ENCODE peak calls at places on chromosomes 1 and 21, in nine cellular contexts. One of them, this sample, is unnamed.
A peak's percentile ranks its signal among the peaks of the same experiment; 100 is the strongest.

GRCh38 chr1:150162862-150163706 is 13.4 kb downstream of the PLEKHO1 start:
- DNase-seq in fibroblast of mammary gland: peak; percentile 99
- DNase-seq in kidney: peak; percentile 95
- DNase-seq in heart left ventricle: peak; percentile 88
- DNase-seq in CD8-positive, alpha-beta T cell: no peak
- DNase-seq in epithelial cell of esophagus: peak; percentile 97
- DNase-seq in psoas muscle: peak; percentile 86
- DNase-seq in GM12865: peak; percentile 96
- DNase-seq in cardiac muscle cell: peak; percentile 95
- DNase-seq in this sample: no peak

GRCh38 chr1:183689770-183690204 is 36.7 kb upstream of the APOBEC4 start:
- DNase-seq in fibroblast of mammary gland: no peak
- DNase-seq in kidney: no peak
- DNase-seq in heart left ventricle: no peak
- DNase-seq in CD8-positive, alpha-beta T cell: no peak
- DNase-seq in epithelial cell of esophagus: peak; percentile 15
- DNase-seq in psoas muscle: no peak
- DNase-seq in GM12865: peak; percentile 79
- DNase-seq in cardiac muscle cell: no peak
- DNase-seq in this sample: no peak

GRCh38 chr1:225450491-225451191 is 22.8 kb upstream of the LBR start:
- DNase-seq in fibroblast of mammary gland: no peak
- DNase-seq in kidney: peak; percentile 78
- DNase-seq in heart left ventricle: no peak
- DNase-seq in CD8-positive, alpha-beta T cell: no peak
- DNase-seq in epithelial cell of esophagus: peak; percentile 41
- DNase-seq in psoas muscle: no peak
- DNase-seq in GM12865: no peak
- DNase-seq in cardiac muscle cell: no peak
- DNase-seq in this sample: peak; percentile 52

GRCh38 chr1:30677471-30677870 is 45.9 kb downstream of the MATN1 start:
- DNase-seq in fibroblast of mammary gland: no peak
- DNase-seq in kidney: peak; percentile 71
- DNase-seq in heart left ventricle: no peak
- DNase-seq in CD8-positive, alpha-beta T cell: no peak
- DNase-seq in epithelial cell of esophagus: peak; percentile 20
- DNase-seq in psoas muscle: no peak
- DNase-seq in GM12865: no peak
- DNase-seq in cardiac muscle cell: no peak
- DNase-seq in this sample: peak; percentile 29

GRCh38 chr1:185419718-185420117 is 102.7 kb upstream of the IVNS1ABP start:
- DNase-seq in fibroblast of mammary gland: no peak
- DNase-seq in kidney: no peak
- DNase-seq in heart left ventricle: no peak
- DNase-seq in CD8-positive, alpha-beta T cell: no peak
- DNase-seq in epithelial cell of esophagus: peak; percentile 30
- DNase-seq in psoas muscle: no peak
- DNase-seq in GM12865: no peak
- DNase-seq in cardiac muscle cell: no peak
- DNase-seq in this sample: no peak

GRCh38 chr1:147781056-147781471 is 20.7 kb upstream of the GJA5 start:
- DNase-seq in fibroblast of mammary gland: peak; percentile 8
- DNase-seq in kidney: no peak
- DNase-seq in heart left ventricle: no peak
- DNase-seq in CD8-positive, alpha-beta T cell: no peak
- DNase-seq in epithelial cell of esophagus: peak; percentile 44
- DNase-seq in psoas muscle: no peak
- DNase-seq in GM12865: no peak
- DNase-seq in cardiac muscle cell: no peak
- DNase-seq in this sample: no peak

GRCh38 chr1:109482796-109483638 is 688 bp upstream of the ATXN7L2 start:
- DNase-seq in fibroblast of mammary gland: peak; percentile 4
- DNase-seq in kidney: peak; percentile 85
- DNase-seq in heart left ventricle: peak; percentile 44
- DNase-seq in CD8-positive, alpha-beta T cell: peak; percentile 16
- DNase-seq in epithelial cell of esophagus: no peak
- DNase-seq in psoas muscle: peak; percentile 74
- DNase-seq in GM12865: no peak
- DNase-seq in cardiac muscle cell: peak; percentile 60
- DNase-seq in this sample: no peak

GRCh38 chr1:80994934-80995333 is 805.8 kb upstream of the ADGRL2 start:
- DNase-seq in fibroblast of mammary gland: no peak
- DNase-seq in kidney: no peak
- DNase-seq in heart left ventricle: no peak
- DNase-seq in CD8-positive, alpha-beta T cell: no peak
- DNase-seq in epithelial cell of esophagus: no peak
- DNase-seq in psoas muscle: no peak
- DNase-seq in GM12865: no peak
- DNase-seq in cardiac muscle cell: no peak
- DNase-seq in this sample: no peak

GRCh38 chr1:18176619-18177018 is 69.0 kb downstream of the IGSF21 start:
- DNase-seq in fibroblast of mammary gland: no peak
- DNase-seq in kidney: no peak
- DNase-seq in heart left ventricle: no peak
- DNase-seq in CD8-positive, alpha-beta T cell: no peak
- DNase-seq in epithelial cell of esophagus: no peak
- DNase-seq in psoas muscle: no peak
- DNase-seq in GM12865: no peak
- DNase-seq in cardiac muscle cell: no peak
- DNase-seq in this sample: no peak

GRCh38 chr1:2324553-2325366 is 66.6 kb downstream of the MORN1 start:
- DNase-seq in fibroblast of mammary gland: no peak
- DNase-seq in kidney: no peak
- DNase-seq in heart left ventricle: no peak
- DNase-seq in CD8-positive, alpha-beta T cell: no peak
- DNase-seq in epithelial cell of esophagus: no peak
- DNase-seq in psoas muscle: no peak
- DNase-seq in GM12865: no peak
- DNase-seq in cardiac muscle cell: no peak
- DNase-seq in this sample: no peak

GRCh38 chr1:2328676-2329455 is 62.5 kb downstream of the MORN1 start:
- DNase-seq in fibroblast of mammary gland: no peak
- DNase-seq in kidney: no peak
- DNase-seq in heart left ventricle: no peak
- DNase-seq in CD8-positive, alpha-beta T cell: no peak
- DNase-seq in epithelial cell of esophagus: no peak
- DNase-seq in psoas muscle: no peak
- DNase-seq in GM12865: no peak
- DNase-seq in cardiac muscle cell: no peak
- DNase-seq in this sample: no peak

GRCh38 chr1:2323575-2323974 is 67.8 kb downstream of the MORN1 start:
- DNase-seq in fibroblast of mammary gland: no peak
- DNase-seq in kidney: no peak
- DNase-seq in heart left ventricle: no peak
- DNase-seq in CD8-positive, alpha-beta T cell: no peak
- DNase-seq in epithelial cell of esophagus: no peak
- DNase-seq in psoas muscle: no peak
- DNase-seq in GM12865: no peak
- DNase-seq in cardiac muscle cell: no peak
- DNase-seq in this sample: no peak

GRCh38 chr1:2327841-2328240 is 63.5 kb downstream of the MORN1 start:
- DNase-seq in fibroblast of mammary gland: no peak
- DNase-seq in kidney: no peak
- DNase-seq in heart left ventricle: no peak
- DNase-seq in CD8-positive, alpha-beta T cell: no peak
- DNase-seq in epithelial cell of esophagus: no peak
- DNase-seq in psoas muscle: no peak
- DNase-seq in GM12865: no peak
- DNase-seq in cardiac muscle cell: no peak
- DNase-seq in this sample: no peak

GRCh38 chr1:2326524-2326923 is 64.8 kb downstream of the MORN1 start:
- DNase-seq in fibroblast of mammary gland: no peak
- DNase-seq in kidney: no peak
- DNase-seq in heart left ventricle: no peak
- DNase-seq in CD8-positive, alpha-beta T cell: no peak
- DNase-seq in epithelial cell of esophagus: no peak
- DNase-seq in psoas muscle: no peak
- DNase-seq in GM12865: no peak
- DNase-seq in cardiac muscle cell: no peak
- DNase-seq in this sample: no peak
- TF ChIP-seq CTCF in fibroblast of mammary gland: no peak
- TF ChIP-seq CTCF in kidney: no peak
- TF ChIP-seq CTCF in heart left ventricle: no peak
- TF ChIP-seq CTCF in CD8-positive, alpha-beta T cell: no peak
- TF ChIP-seq CTCF in epithelial cell of esophagus: no peak
- TF ChIP-seq CTCF in psoas muscle: no peak
- TF ChIP-seq CTCF in GM12865: no peak
- TF ChIP-seq CTCF in cardiac muscle cell: no peak
- TF ChIP-seq CTCF in this sample: no peak

DNA sequence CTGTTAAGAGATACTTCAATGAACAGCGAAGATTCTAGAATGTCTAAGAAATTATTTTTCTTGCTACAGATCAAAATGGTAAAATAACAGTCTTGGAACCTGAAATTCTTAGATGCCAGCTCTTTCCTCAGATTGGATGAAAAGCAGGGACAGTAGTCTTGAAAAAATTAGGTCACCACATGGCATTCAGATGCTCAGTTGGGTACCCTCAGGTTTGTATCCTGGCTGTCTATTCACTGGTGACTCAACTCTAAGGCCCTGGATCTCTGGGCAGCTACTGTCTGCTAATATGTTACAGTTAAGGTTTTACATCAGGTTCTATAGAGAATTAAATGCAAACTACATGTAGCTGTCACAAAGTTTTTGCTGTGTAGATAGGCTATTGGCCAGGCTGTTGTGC is 528.9 kb upstream of the ADAMTS5 start:
- DNase-seq in fibroblast of mammary gland: no peak
- DNase-seq in kidney: no peak
- DNase-seq in heart left ventricle: no peak
- DNase-seq in CD8-positive, alpha-beta T cell: no peak
- DNase-seq in epithelial cell of esophagus: no peak
- DNase-seq in psoas muscle: no peak
- DNase-seq in GM12865: no peak
- DNase-seq in cardiac muscle cell: no peak
- DNase-seq in this sample: no peak
- TF ChIP-seq CTCF in fibroblast of mammary gland: no peak
- TF ChIP-seq CTCF in kidney: no peak
- TF ChIP-seq CTCF in heart left ventricle: no peak
- TF ChIP-seq CTCF in CD8-positive, alpha-beta T cell: no peak
- TF ChIP-seq CTCF in epithelial cell of esophagus: no peak
- TF ChIP-seq CTCF in psoas muscle: no peak
- TF ChIP-seq CTCF in GM12865: no peak
- TF ChIP-seq CTCF in cardiac muscle cell: no peak
- TF ChIP-seq CTCF in this sample: no peak

GRCh38 chr1:54507471-54507870 is 40.6 kb upstream of the ACOT11 start:
- DNase-seq in fibroblast of mammary gland: no peak
- DNase-seq in kidney: peak; percentile 52
- DNase-seq in heart left ventricle: no peak
- DNase-seq in CD8-positive, alpha-beta T cell: no peak
- DNase-seq in epithelial cell of esophagus: no peak
- DNase-seq in psoas muscle: no peak
- DNase-seq in GM12865: no peak
- DNase-seq in cardiac muscle cell: no peak
- DNase-seq in this sample: no peak

GRCh38 chr1:54507033-54507432 is 41.0 kb upstream of the ACOT11 start:
- DNase-seq in fibroblast of mammary gland: no peak
- DNase-seq in kidney: no peak
- DNase-seq in heart left ventricle: no peak
- DNase-seq in CD8-positive, alpha-beta T cell: no peak
- DNase-seq in epithelial cell of esophagus: no peak
- DNase-seq in psoas muscle: no peak
- DNase-seq in GM12865: no peak
- DNase-seq in cardiac muscle cell: no peak
- DNase-seq in this sample: no peak

GRCh38 chr1:54516249-54516920 is 31.6 kb upstream of the ACOT11 start:
- DNase-seq in fibroblast of mammary gland: no peak
- DNase-seq in kidney: no peak
- DNase-seq in heart left ventricle: no peak
- DNase-seq in CD8-positive, alpha-beta T cell: no peak
- DNase-seq in epithelial cell of esophagus: peak; percentile 44
- DNase-seq in psoas muscle: no peak
- DNase-seq in GM12865: no peak
- DNase-seq in cardiac muscle cell: no peak
- DNase-seq in this sample: no peak

GRCh38 chr1:54506594-54506993 is 41.4 kb upstream of the ACOT11 start:
- DNase-seq in fibroblast of mammary gland: no peak
- DNase-seq in kidney: no peak
- DNase-seq in heart left ventricle: no peak
- DNase-seq in CD8-positive, alpha-beta T cell: no peak
- DNase-seq in epithelial cell of esophagus: peak; percentile 24
- DNase-seq in psoas muscle: no peak
- DNase-seq in GM12865: peak; percentile 29
- DNase-seq in cardiac muscle cell: no peak
- DNase-seq in this sample: no peak

DNA sequence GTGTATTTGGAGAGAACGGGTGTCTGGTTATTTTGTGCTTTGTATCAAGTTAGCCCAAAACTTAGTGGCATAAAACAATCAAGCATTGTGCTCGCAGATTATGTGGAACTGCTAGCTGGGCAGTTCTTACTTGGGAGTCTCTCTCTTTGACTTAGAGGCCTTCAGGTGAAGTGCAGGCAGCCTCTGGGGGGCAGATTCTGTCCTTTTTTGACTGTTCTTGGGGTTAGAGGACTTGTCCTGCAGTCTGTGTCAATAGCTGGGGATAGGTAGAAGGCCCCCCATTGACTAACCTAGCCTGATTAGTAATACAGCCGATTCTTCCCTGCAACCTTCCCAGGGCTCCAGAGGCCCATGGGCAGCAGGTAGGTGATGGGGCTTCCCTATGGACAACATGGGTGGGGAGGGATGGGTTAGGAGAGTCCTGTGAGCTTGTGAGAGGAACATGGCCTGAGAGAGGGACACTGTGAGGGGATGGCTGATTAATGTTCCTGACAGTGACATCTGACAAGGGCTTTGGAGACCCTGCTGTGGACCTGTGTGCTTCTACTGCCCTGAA is 37.2 kb upstream of the ACOT11 start:
- DNase-seq in fibroblast of mammary gland: no peak
- DNase-seq in kidney: no peak
- DNase-seq in heart left ventricle: no peak
- DNase-seq in CD8-positive, alpha-beta T cell: no peak
- DNase-seq in epithelial cell of esophagus: no peak
- DNase-seq in psoas muscle: no peak
- DNase-seq in GM12865: no peak
- DNase-seq in cardiac muscle cell: no peak
- DNase-seq in this sample: no peak
- TF ChIP-seq CTCF in fibroblast of mammary gland: no peak
- TF ChIP-seq CTCF in kidney: no peak
- TF ChIP-seq CTCF in heart left ventricle: no peak
- TF ChIP-seq CTCF in CD8-positive, alpha-beta T cell: no peak
- TF ChIP-seq CTCF in epithelial cell of esophagus: no peak
- TF ChIP-seq CTCF in psoas muscle: no peak
- TF ChIP-seq CTCF in GM12865: no peak
- TF ChIP-seq CTCF in cardiac muscle cell: no peak
- TF ChIP-seq CTCF in this sample: no peak

GRCh38 chr1:240860023-240860422 is 248.1 kb upstream of the GREM2 start:
- DNase-seq in fibroblast of mammary gland: no peak
- DNase-seq in kidney: no peak
- DNase-seq in heart left ventricle: no peak
- DNase-seq in CD8-positive, alpha-beta T cell: no peak
- DNase-seq in epithelial cell of esophagus: no peak
- DNase-seq in psoas muscle: no peak
- DNase-seq in GM12865: no peak
- DNase-seq in cardiac muscle cell: no peak
- DNase-seq in this sample: no peak

DNA sequence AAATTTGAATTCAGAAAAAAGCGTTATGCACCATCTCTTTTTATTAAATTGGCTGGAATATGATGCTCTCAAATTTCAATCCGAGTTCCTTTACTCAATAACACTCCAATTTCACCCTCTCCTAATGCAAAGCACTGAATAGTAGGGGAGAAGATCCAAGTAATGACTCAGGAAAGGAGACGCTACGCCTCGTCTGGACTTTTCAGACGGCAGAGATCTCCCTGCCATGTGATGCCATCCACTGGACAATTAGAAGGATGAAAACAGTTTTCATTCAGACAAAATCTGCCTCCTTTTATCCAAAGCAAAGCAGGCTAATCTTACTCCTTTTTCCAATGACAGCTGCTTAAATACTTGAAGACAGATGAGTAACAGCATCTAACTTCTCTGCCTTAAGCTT is 242.4 kb upstream of the GREM2 start:
- DNase-seq in fibroblast of mammary gland: peak; percentile 77
- DNase-seq in kidney: no peak
- DNase-seq in heart left ventricle: no peak
- DNase-seq in CD8-positive, alpha-beta T cell: no peak
- DNase-seq in epithelial cell of esophagus: peak; percentile 1
- DNase-seq in psoas muscle: no peak
- DNase-seq in GM12865: no peak
- DNase-seq in cardiac muscle cell: no peak
- DNase-seq in this sample: no peak
- TF ChIP-seq CTCF in fibroblast of mammary gland: peak; percentile 28
- TF ChIP-seq CTCF in kidney: no peak
- TF ChIP-seq CTCF in heart left ventricle: no peak
- TF ChIP-seq CTCF in CD8-positive, alpha-beta T cell: no peak
- TF ChIP-seq CTCF in epithelial cell of esophagus: no peak
- TF ChIP-seq CTCF in psoas muscle: no peak
- TF ChIP-seq CTCF in GM12865: no peak
- TF ChIP-seq CTCF in cardiac muscle cell: no peak
- TF ChIP-seq CTCF in this sample: peak; percentile 40

This sample was measured in chondrocyte.